ENCODE peak calls at places on chromosomes 16 and 17, in seven cellular contexts. One of them, this sample, is unnamed.
A peak's percentile ranks its signal among the peaks of the same experiment; 100 is the strongest.

GRCh38 chr16:4184038-4184702 is 57.7 kb downstream of the SRL start:
- DNase-seq in tibial artery: no peak
- DNase-seq in neuronal stem cell: no peak
- DNase-seq in hepatocyte: no peak
- DNase-seq in heart right ventricle: no peak
- DNase-seq in body of pancreas: no peak
- DNase-seq in right atrium auricular region: no peak
- DNase-seq in this sample: peak; percentile 34

GRCh38 chr17:1399366-1399678 is 700 bp downstream of the YWHAE start:
- DNase-seq in right atrium auricular region: no peak
- DNase-seq in tibial artery: peak; percentile 38
- DNase-seq in neuronal stem cell: no peak
- DNase-seq in heart right ventricle: no peak
- DNase-seq in body of pancreas: peak; percentile 43
- DNase-seq in hepatocyte: peak; percentile 71
- DNase-seq in this sample: no peak

GRCh38 chr16:72055911-72056310 is 1.6 kb downstream of the HP start:
- DNase-seq in right atrium auricular region: no peak
- DNase-seq in body of pancreas: no peak
- DNase-seq in tibial artery: no peak
- DNase-seq in heart right ventricle: no peak
- DNase-seq in hepatocyte: no peak
- DNase-seq in neuronal stem cell: no peak
- DNase-seq in this sample: no peak

GRCh38 chr17:74730491-74731346 is 6.3 kb upstream of the RAB37 start:
- DNase-seq in tibial artery: no peak
- DNase-seq in right atrium auricular region: no peak
- DNase-seq in neuronal stem cell: no peak
- DNase-seq in heart right ventricle: no peak
- DNase-seq in hepatocyte: no peak
- DNase-seq in body of pancreas: peak; percentile 26
- DNase-seq in this sample: no peak

GRCh38 chr16:72673118-72673517 is 374.8 kb downstream of the ZFHX3 start:
- DNase-seq in right atrium auricular region: no peak
- DNase-seq in body of pancreas: no peak
- DNase-seq in heart right ventricle: no peak
- DNase-seq in tibial artery: no peak
- DNase-seq in neuronal stem cell: no peak
- DNase-seq in hepatocyte: no peak
- DNase-seq in this sample: no peak

GRCh38 chr17:83155128-83156081 is 76.0 kb downstream of the METRNL start:
- DNase-seq in tibial artery: peak; percentile 69
- DNase-seq in hepatocyte: no peak
- DNase-seq in neuronal stem cell: no peak
- DNase-seq in right atrium auricular region: peak; percentile 60
- DNase-seq in heart right ventricle: no peak
- DNase-seq in body of pancreas: peak; percentile 55
- DNase-seq in this sample: no peak

GRCh38 chr17:79005063-79005861 is 4.3 kb downstream of the CANT1 start:
- DNase-seq in right atrium auricular region: no peak
- DNase-seq in heart right ventricle: no peak
- DNase-seq in hepatocyte: peak; percentile 70
- DNase-seq in body of pancreas: peak; percentile 72
- DNase-seq in neuronal stem cell: no peak
- DNase-seq in tibial artery: no peak
- DNase-seq in this sample: no peak

GRCh38 chr17:79843917-79844815 is 4.9 kb upstream of the CBX4 start:
- DNase-seq in hepatocyte: peak; percentile 89
- DNase-seq in body of pancreas: peak; percentile 75
- DNase-seq in heart right ventricle: peak; percentile 71
- DNase-seq in right atrium auricular region: no peak
- DNase-seq in neuronal stem cell: no peak
- DNase-seq in tibial artery: peak; percentile 52
- DNase-seq in this sample: peak; percentile 88

GRCh38 chr17:42928714-42929496 is 28.3 kb downstream of the G6PC1 start:
- DNase-seq in neuronal stem cell: no peak
- DNase-seq in hepatocyte: peak; percentile 76
- DNase-seq in heart right ventricle: peak; percentile 52
- DNase-seq in body of pancreas: peak; percentile 86
- DNase-seq in right atrium auricular region: peak; percentile 78
- DNase-seq in tibial artery: peak; percentile 61
- DNase-seq in this sample: peak; percentile 61

GRCh38 chr16:13919330-13919682 is 648 bp upstream of the ERCC4 start:
- DNase-seq in hepatocyte: peak; percentile 56
- DNase-seq in body of pancreas: peak; percentile 41
- DNase-seq in tibial artery: no peak
- DNase-seq in heart right ventricle: no peak
- DNase-seq in neuronal stem cell: no peak
- DNase-seq in right atrium auricular region: no peak
- DNase-seq in this sample: peak; percentile 42

GRCh38 chr16:58331024-58331707 is 36.3 kb upstream of the PRSS54 start:
- DNase-seq in right atrium auricular region: no peak
- DNase-seq in body of pancreas: no peak
- DNase-seq in tibial artery: no peak
- DNase-seq in hepatocyte: peak; percentile 22
- DNase-seq in neuronal stem cell: peak; percentile 24
- DNase-seq in heart right ventricle: no peak
- DNase-seq in this sample: peak; percentile 74

GRCh38 chr17:60230358-60230757 is 80.6 kb downstream of the CA4 start:
- DNase-seq in neuronal stem cell: no peak
- DNase-seq in tibial artery: no peak
- DNase-seq in right atrium auricular region: no peak
- DNase-seq in hepatocyte: no peak
- DNase-seq in heart right ventricle: no peak
- DNase-seq in body of pancreas: no peak
- DNase-seq in this sample: no peak

GRCh38 chr16:12455287-12455798 is 348.3 kb downstream of the CPPED1 start:
- DNase-seq in tibial artery: no peak
- DNase-seq in right atrium auricular region: no peak
- DNase-seq in hepatocyte: peak; percentile 86
- DNase-seq in heart right ventricle: peak; percentile 40
- DNase-seq in body of pancreas: peak; percentile 50
- DNase-seq in neuronal stem cell: peak; percentile 51
- DNase-seq in this sample: peak; percentile 85

GRCh38 chr17:36840796-36841195 is 96.5 kb upstream of the LHX1 start:
- DNase-seq in tibial artery: no peak
- DNase-seq in body of pancreas: no peak
- DNase-seq in hepatocyte: no peak
- DNase-seq in heart right ventricle: no peak
- DNase-seq in right atrium auricular region: no peak
- DNase-seq in neuronal stem cell: no peak
- DNase-seq in this sample: no peak

GRCh38 chr17:36839256-36839655 is 98.0 kb upstream of the LHX1 start:
- DNase-seq in neuronal stem cell: no peak
- DNase-seq in body of pancreas: no peak
- DNase-seq in heart right ventricle: no peak
- DNase-seq in hepatocyte: no peak
- DNase-seq in tibial artery: no peak
- DNase-seq in right atrium auricular region: no peak
- DNase-seq in this sample: no peak

GRCh38 chr17:36844013-36844412 is 93.3 kb upstream of the LHX1 start:
- DNase-seq in hepatocyte: no peak
- DNase-seq in right atrium auricular region: no peak
- DNase-seq in neuronal stem cell: no peak
- DNase-seq in tibial artery: no peak
- DNase-seq in heart right ventricle: no peak
- DNase-seq in body of pancreas: no peak
- DNase-seq in this sample: no peak

GRCh38 chr17:36844601-36845000 is 92.7 kb upstream of the LHX1 start:
- DNase-seq in right atrium auricular region: no peak
- DNase-seq in body of pancreas: no peak
- DNase-seq in neuronal stem cell: no peak
- DNase-seq in hepatocyte: no peak
- DNase-seq in heart right ventricle: no peak
- DNase-seq in tibial artery: no peak
- DNase-seq in this sample: no peak

DNA sequence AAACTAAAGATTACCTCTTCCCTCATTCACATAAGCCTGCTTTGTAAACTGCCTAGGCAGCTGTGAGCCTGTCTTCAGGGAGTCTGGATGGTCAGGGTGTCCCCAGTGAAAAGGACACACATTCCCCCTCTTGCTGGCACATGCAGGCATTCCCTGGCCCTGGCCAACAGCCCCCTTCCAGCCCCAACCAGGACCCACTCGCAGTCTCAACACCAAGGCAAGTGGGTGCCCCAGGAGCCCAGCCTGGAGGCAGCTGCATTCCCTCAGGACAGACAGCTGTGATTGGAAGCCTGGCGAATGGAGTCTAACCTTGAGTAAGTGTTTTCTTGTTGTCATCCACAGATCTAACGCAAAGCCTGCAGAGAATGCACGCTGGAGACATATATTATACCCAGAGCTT is 95.0 kb upstream of the LHX1 start:
- DNase-seq in hepatocyte: no peak
- DNase-seq in body of pancreas: no peak
- DNase-seq in tibial artery: no peak
- DNase-seq in neuronal stem cell: no peak
- DNase-seq in right atrium auricular region: no peak
- DNase-seq in heart right ventricle: no peak
- DNase-seq in this sample: no peak
- H3K9me3 ChIP-seq in hepatocyte: no peaks in the 10 kb centered on the region
- H3K9me3 ChIP-seq in body of pancreas: no peaks in the 10 kb centered on the region
- H3K9me3 ChIP-seq in tibial artery: peaks cover 7% of the 10 kb centered on the region
- H3K9me3 ChIP-seq in neuronal stem cell: no peaks in the 10 kb centered on the region
- H3K9me3 ChIP-seq in right atrium auricular region: peaks cover 10% of the 10 kb centered on the region
- H3K9me3 ChIP-seq in heart right ventricle: no peaks in the 10 kb centered on the region
- H3K9me3 ChIP-seq in this sample: no peaks in the 10 kb centered on the region

DNA sequence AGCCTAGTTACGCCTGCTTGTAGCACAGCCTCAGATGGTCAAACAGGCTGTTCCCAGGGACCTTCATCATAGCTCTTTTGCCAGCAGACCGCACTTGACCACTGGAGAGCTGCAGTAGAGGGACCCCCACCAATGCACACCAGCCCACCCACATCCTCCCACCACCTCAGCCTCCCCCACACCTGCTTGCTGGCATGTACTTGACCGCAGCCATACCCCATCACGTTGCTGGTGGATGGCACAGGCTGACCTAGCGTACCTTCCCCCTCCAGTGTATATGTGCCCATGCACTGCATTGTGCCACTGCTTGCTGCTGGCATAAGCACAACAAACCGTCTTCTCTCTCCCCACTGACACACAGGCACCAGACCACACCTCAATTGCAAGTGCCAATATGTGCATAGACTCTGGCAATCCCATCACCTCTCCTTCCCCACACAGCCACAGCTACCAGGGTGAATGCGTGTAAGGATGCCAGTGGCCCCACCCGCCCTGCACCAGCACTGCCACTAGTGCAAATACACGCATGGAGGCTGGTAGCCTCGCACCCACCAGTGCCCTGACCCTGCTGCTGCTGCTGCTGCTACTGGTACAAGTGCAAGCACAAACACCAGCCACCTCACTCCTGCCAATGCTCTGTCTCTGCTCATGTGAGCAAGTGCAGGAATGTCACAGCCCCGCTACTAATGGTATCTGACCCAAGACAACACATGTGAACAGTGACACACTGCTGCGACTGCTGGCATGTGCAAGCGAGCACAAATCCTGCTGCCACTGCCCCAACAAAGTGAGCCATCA is 1377.6 kb downstream of the CDH11 start:
- DNase-seq in body of pancreas: no peak
- DNase-seq in tibial artery: no peak
- DNase-seq in hepatocyte: no peak
- DNase-seq in neuronal stem cell: no peak
- DNase-seq in right atrium auricular region: no peak
- DNase-seq in heart right ventricle: no peak
- DNase-seq in this sample: no peak
- H3K9me3 ChIP-seq in body of pancreas: no peaks in the 10 kb centered on the region
- H3K9me3 ChIP-seq in tibial artery: no peaks in the 10 kb centered on the region
- H3K9me3 ChIP-seq in hepatocyte: no peaks in the 10 kb centered on the region
- H3K9me3 ChIP-seq in neuronal stem cell: no peaks in the 10 kb centered on the region
- H3K9me3 ChIP-seq in right atrium auricular region: no peaks in the 10 kb centered on the region
- H3K9me3 ChIP-seq in heart right ventricle: no peaks in the 10 kb centered on the region
- H3K9me3 ChIP-seq in this sample: no peaks in the 10 kb centered on the region

GRCh38 chr17:5183410-5183793 is 8.3 kb downstream of the ZNF594 start:
- DNase-seq in neuronal stem cell: no peak
- DNase-seq in hepatocyte: no peak
- DNase-seq in tibial artery: no peak
- DNase-seq in body of pancreas: no peak
- DNase-seq in right atrium auricular region: no peak
- DNase-seq in heart right ventricle: no peak
- DNase-seq in this sample: no peak

GRCh38 chr17:5182597-5183409 is 8.9 kb downstream of the ZNF594 start:
- DNase-seq in body of pancreas: no peak
- DNase-seq in heart right ventricle: no peak
- DNase-seq in hepatocyte: no peak
- DNase-seq in tibial artery: no peak
- DNase-seq in neuronal stem cell: no peak
- DNase-seq in right atrium auricular region: no peak
- DNase-seq in this sample: no peak

GRCh38 chr17:5179003-5179402 is 12.7 kb downstream of the ZNF594 start:
- DNase-seq in tibial artery: no peak
- DNase-seq in hepatocyte: no peak
- DNase-seq in right atrium auricular region: no peak
- DNase-seq in heart right ventricle: no peak
- DNase-seq in body of pancreas: no peak
- DNase-seq in neuronal stem cell: no peak
- DNase-seq in this sample: no peak

GRCh38 chr17:5184284-5184683 is 7.4 kb downstream of the ZNF594 start:
- DNase-seq in heart right ventricle: no peak
- DNase-seq in hepatocyte: no peak
- DNase-seq in neuronal stem cell: no peak
- DNase-seq in right atrium auricular region: no peak
- DNase-seq in body of pancreas: no peak
- DNase-seq in tibial artery: no peak
- DNase-seq in this sample: no peak

DNA sequence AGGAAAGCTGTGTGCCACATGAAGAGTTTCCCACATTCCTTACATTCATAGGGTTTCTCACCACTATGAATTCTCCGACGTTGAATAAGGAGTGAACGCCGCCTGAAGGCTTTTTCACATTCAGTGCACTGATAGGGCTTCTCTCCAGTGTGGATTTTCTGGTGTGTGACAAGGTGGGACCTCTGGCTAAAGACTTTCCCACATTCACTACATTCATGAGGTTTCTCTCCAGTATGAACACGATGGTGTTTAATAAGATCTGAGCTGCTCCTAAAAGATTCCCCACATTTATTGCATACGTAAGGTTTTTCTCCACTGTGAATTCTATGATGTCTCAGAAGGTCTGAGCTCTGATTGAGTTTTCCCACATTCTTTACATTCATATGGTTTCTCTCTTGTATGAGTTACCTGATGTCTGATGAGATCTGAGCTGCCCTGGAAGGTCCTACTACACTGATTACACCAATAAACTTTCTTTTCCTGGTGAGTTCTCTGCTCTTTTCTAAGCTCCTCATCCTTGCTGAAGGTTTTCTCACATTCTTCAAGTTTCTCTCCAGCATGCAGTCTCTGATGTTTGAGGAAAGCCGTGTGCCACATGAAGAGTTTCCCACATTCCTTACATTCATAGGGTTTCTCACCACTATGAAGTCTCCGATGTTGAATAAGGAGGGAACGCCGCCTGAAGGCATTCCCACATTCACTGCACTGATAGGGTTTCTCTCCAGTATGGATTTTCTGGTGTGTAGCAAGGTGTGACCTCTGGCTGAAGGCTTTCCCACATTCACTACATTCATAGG is 10.0 kb downstream of the ZNF594 start:
- DNase-seq in neuronal stem cell: no peak
- DNase-seq in heart right ventricle: no peak
- DNase-seq in tibial artery: no peak
- DNase-seq in right atrium auricular region: no peak
- DNase-seq in hepatocyte: no peak
- DNase-seq in body of pancreas: no peak
- DNase-seq in this sample: no peak
- H3K9me3 ChIP-seq in neuronal stem cell: peaks cover 98% of the 10 kb centered on the region
- H3K9me3 ChIP-seq in heart right ventricle: peaks cover 32% of the 10 kb centered on the region
- H3K9me3 ChIP-seq in tibial artery: peaks cover 93% of the 10 kb centered on the region
- H3K9me3 ChIP-seq in right atrium auricular region: peaks cover 98% of the 10 kb centered on the region
- H3K9me3 ChIP-seq in hepatocyte: peaks cover 74% of the 10 kb centered on the region
- H3K9me3 ChIP-seq in body of pancreas: peaks cover 81% of the 10 kb centered on the region
- H3K9me3 ChIP-seq in this sample: peaks cover 93% of the 10 kb centered on the region

GRCh38 chr16:35203636-35204035 is 1744.2 kb downstream of the TP53TG3F start:
- DNase-seq in hepatocyte: no peak
- DNase-seq in body of pancreas: no peak
- DNase-seq in tibial artery: no peak
- DNase-seq in right atrium auricular region: no peak
- DNase-seq in heart right ventricle: no peak
- DNase-seq in neuronal stem cell: no peak
- DNase-seq in this sample: no peak
- H3K9me3 ChIP-seq in hepatocyte: no peaks in the 10 kb centered on the region
- H3K9me3 ChIP-seq in body of pancreas: no peaks in the 10 kb centered on the region
- H3K9me3 ChIP-seq in tibial artery: no peaks in the 10 kb centered on the region
- H3K9me3 ChIP-seq in right atrium auricular region: no peaks in the 10 kb centered on the region
- H3K9me3 ChIP-seq in heart right ventricle: no peaks in the 10 kb centered on the region
- H3K9me3 ChIP-seq in neuronal stem cell: no peaks in the 10 kb centered on the region
- H3K9me3 ChIP-seq in this sample: peaks cover 22% of the 10 kb centered on the region

This sample was measured in neural progenitor cell.